ENCODE peak calls at places on chromosomes 11 and 22, in five cellular contexts. X is B cell, Y is Calu3, V is body of pancreas, M is GM13977. W is an unnamed sample.

GRCh38 chr22:25069426-25069757 is 116.9 kb downstream of the KIAA1671 start:
- DNase-seq in X (no peak), Y (no peak), V (no peak), M (no peak), W (no peak)

GRCh38 chr22:38441620-38442287 is 13.2 kb downstream of the KCNJ4 start:
- DNase-seq in X (no peak), Y (no peak), V (no peak), M (no peak), W (no peak)

GRCh38 chr22:38419864-38420172 is 35.2 kb downstream of the KCNJ4 start:
- DNase-seq in X (no peak), Y (no peak), V (no peak), M (no peak), W (no peak)

GRCh38 chr22:31022516-31022915 is 53.5 kb downstream of the TUG1 start:
- DNase-seq in X (no peak), Y (no peak), V (no peak), M (no peak), W (no peak)

GRCh38 chr11:31786996-31787685 is 24.0 kb downstream of the PAX6 start:
- DNase-seq in X (no peak), Y (no peak), V (no peak), M (no peak), W (no peak)

GRCh38 chr11:133934599-133935550 is 21.9 kb downstream of the IGSF9B start:
- DNase-seq in X (no peak), Y (peak), V (no peak), M (no peak), W (no peak)

GRCh38 chr11:118212131-118212725 is 12.6 kb downstream of the JAML start:
- DNase-seq in X (no peak), Y (no peak), V (no peak), M (no peak), W (no peak)

GRCh38 chr11:9473408-9473807 is 12.6 kb downstream of the ZNF143 start:
- DNase-seq in X (no peak), Y (no peak), V (no peak), M (no peak), W (no peak)

GRCh38 chr11:112770487-112770886 is 190.7 kb upstream of the NCAM1 start:
- DNase-seq in X (no peak), Y (no peak), V (peak), M (no peak), W (no peak)

GRCh38 chr11:124285610-124286344 is 28.0 kb downstream of the OR8D1 start:
- DNase-seq in X (no peak), Y (no peak), V (no peak), M (no peak), W (no peak)

GRCh38 chr11:94800394-94800793 is 32.2 kb downstream of the AMOTL1 start:
- DNase-seq in X (no peak), Y (no peak), V (peak), M (no peak), W (no peak)

GRCh38 chr11:122044086-122044485 is 71.9 kb downstream of the BLID start:
- DNase-seq in X (no peak), Y (no peak), V (no peak), M (no peak), W (no peak)

GRCh38 chr11:94768602-94769511 is 701 bp downstream of the AMOTL1 start:
- DNase-seq in X (peak), Y (peak), V (peak), M (peak), W (peak)

GRCh38 chr11:74877132-74877531 is 71.8 kb downstream of the XRRA1 start:
- DNase-seq in X (no peak), Y (no peak), V (no peak), M (no peak), W (no peak)

GRCh38 chr11:70556884-70557741 is 158.8 kb downstream of the CTTN start:
- DNase-seq in X (no peak), Y (peak), V (no peak), M (no peak), W (no peak)

GRCh38 chr11:124174001-124174400 is 9.1 kb upstream of the OR10D3 start:
- DNase-seq in X (no peak), Y (no peak), V (no peak), M (peak), W (no peak)

GRCh38 chr11:121389651-121390050 is 62.5 kb upstream of the SORL1 start:
- DNase-seq in X (no peak), Y (no peak), V (peak), M (no peak), W (no peak)

GRCh38 chr11:79025622-79026021 is 415.2 kb downstream of the TENM4 start:
- DNase-seq in X (no peak), Y (no peak), V (no peak), M (no peak), W (no peak)

DNA sequence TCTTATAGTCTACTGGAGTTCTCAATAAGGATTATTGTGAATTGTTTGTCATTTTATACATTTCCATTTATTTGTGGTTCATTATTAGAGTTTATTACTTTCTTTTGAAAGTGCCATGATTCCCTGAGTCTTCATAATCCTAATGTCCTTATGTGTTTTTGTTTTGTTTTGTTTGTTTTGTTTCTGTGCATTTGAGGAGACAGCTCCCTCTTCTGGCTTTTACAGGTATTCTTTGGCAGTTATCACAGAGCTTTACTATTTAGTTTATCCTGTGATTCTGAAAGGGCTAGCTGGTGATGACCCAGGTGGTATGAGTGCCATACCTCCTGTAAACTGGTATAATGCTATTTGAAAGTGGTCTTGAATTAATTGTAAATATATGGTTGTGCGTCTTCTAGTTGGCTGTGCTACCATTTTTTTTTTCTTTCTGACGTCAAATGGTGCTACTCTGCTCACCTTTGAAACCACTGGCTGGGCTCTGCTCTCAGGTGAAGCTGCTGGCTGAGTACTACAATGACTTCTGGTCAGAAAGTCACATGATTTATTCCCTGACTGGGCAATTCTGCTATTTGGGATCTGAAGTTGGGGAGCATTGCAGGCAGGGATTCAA is 751.2 kb downstream of the JRKL start:
- DNase-seq in X (no peak), Y (no peak), V (no peak), M (peak), W (no peak)
- TF ChIP-seq CTCF in X (no peak), Y (no peak), V (peak), M (peak), W (peak)

DNA sequence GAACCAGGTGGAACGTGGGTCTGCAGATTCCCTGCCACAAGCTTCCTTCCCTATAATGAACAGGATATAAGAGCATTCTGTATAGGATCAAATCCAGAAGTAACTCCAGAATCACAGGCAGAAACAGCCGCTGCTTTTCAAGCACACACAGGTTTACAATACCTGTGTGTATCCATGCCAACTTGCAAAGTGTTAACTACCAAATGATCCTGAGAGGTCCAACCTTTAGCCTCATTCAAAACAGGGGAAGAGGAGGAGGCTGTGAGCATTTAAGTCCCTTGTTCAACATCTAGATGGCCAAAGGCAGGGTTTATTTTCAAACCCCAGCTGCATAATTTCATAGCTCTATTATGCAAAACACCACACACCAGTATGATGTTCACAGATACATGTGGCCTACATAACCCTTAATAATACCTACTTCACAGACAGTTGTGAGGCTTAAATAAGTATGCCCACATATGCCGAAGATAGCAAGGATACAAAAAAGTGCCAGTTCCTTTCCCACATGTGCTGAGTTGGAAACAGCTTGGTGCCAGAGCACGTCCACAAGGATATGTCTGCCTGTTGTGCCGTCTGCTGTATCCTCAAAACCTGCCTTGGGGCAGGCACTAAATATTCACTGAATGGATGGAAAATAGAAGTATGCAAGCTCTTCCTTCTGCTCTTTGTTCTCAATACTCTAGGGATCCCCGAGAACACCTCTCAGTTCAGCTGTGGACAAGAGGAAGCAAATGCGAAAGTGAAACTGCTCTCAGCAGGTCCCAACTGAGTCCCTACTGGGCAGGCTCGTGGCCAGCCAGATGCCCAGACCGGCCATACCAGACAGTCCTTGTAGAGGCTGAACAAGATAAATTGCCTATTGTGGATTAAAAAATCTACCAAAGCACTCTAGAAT is 66.8 kb downstream of the LARGE1 start:
- DNase-seq in X (peak), Y (peak), V (peak), M (peak), W (peak)
- TF ChIP-seq CTCF in X (no peak), Y (no peak), V (no peak), M (no peak), W (no peak)

GRCh38 chr11:17718015-17718414 is 1.4 kb upstream of the MYOD1 start:
- DNase-seq in X (no peak), Y (no peak), V (no peak), M (no peak), W (peak)

GRCh38 chr11:17720796-17721171 is 1.4 kb downstream of the MYOD1 start:
- DNase-seq in X (no peak), Y (no peak), V (no peak), M (no peak), W (no peak)

GRCh38 chr11:17718510-17718962 is 835 bp upstream of the MYOD1 start:
- DNase-seq in X (no peak), Y (no peak), V (no peak), M (no peak), W (no peak)

GRCh38 chr11:17719940-17720795 is 797 bp downstream of the MYOD1 start:
- DNase-seq in X (no peak), Y (no peak), V (no peak), M (peak), W (no peak)

GRCh38 chr11:17719028-17719939 is at the start of gene MYOD1:
- DNase-seq in X (no peak), Y (no peak), V (no peak), M (no peak), W (no peak)
- TF ChIP-seq CTCF in X (no peak), Y (no peak), V (no peak), M (no peak), W (no peak)

GRCh38 chr11:66070604-66071325 is 693 bp downstream of the PACS1 start:
- DNase-seq in X (peak), Y (peak), V (peak), M (peak), W (peak)

GRCh38 chr11:66069715-66070603 is at the start of gene PACS1:
- DNase-seq in X (peak), Y (peak), V (peak), M (peak), W (peak)

GRCh38 chr11:66067640-66068039 is 2.4 kb upstream of the PACS1 start:
- DNase-seq in X (no peak), Y (no peak), V (no peak), M (no peak), W (peak)

GRCh38 chr11:66068154-66068821 is 1.8 kb upstream of the PACS1 start:
- DNase-seq in X (peak), Y (peak), V (peak), M (peak), W (peak)

DNA sequence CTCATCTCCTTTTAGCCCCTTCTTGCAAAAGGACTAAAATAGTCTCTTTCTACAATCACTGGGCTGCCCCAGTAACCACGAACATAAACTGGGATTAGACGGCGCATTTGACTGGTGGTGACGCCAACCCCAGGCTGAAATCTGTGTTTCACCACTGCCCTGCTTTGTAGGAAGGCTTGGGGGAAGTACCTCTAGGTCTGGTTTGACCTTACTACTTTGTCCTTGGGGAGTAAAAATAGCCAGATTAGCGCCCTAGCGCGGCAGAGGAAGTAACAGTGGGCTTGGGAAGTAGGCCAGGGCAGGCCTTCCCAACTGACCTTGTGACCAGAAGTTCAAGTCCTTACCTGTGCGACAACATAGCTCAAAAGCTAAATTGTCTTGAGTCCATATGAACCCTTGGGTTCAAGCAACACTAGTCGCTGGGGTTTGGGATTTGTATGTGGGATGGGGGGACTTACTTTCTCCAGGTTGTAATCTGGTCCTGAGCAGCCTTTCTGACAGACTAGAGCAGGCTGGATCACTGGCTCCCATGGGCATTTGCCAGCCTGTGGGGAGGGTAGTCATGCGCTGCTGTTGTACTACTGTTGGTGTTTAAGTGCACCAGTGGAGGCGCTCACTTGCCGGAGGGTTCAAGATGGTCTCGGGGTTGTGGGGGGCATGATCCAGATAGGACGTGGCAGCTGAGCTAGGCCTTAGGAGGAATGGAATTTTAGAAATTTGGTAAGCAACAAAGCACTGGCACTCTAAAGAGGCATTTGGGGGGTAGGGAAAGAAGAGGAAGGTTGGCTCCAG is 953 bp upstream of the PACS1 start:
- DNase-seq in X (peak), Y (peak), V (peak), M (peak), W (peak)
- TF ChIP-seq CTCF in X (no peak), Y (no peak), V (no peak), M (peak), W (peak)

DNA sequence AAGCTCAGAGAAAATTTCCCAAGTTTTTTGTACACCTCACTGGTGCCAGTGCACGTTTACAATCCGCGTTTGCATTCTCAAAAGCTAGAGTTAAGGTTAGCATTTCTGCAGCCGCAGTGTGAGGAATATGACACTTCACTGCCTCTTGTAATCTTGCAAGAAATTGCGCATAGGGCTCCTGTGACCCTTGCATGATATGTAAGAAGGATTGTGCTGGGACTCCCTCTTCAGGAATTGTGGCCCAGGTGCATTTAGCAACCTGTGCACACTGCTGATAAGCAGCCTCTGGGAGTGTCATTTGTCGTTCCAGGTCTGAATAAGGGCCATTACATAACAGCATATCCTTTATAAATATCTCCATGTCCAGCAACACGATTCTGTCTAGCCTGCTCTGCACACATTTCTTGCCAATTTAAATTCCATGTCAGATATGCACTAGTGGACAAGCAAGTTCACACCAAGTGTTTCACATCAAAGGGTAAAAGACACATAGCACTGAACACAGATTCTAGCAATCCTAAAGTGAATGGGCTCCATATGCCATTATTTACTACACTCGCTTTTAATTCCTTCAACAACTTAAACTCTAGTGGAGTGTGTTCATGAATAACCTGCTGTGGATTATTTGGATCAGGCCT is 69.2 kb upstream of the INCENP start:
- DNase-seq in X (no peak), Y (peak), V (peak), M (no peak), W (no peak)
- TF ChIP-seq CTCF in X (peak), Y (peak), V (peak), M (peak), W (peak)

GRCh38 chr11:38411149-38411548 is 1813.1 kb upstream of the RAG2 start:
- DNase-seq in X (no peak), Y (no peak), V (no peak), M (no peak), W (no peak)
- TF ChIP-seq CTCF in X (no peak), Y (no peak), V (no peak), M (no peak), W (no peak)

GRCh38 chr11:108636222-108636621 is 28.6 kb upstream of the DDX10 start:
- DNase-seq in X (no peak), Y (no peak), V (no peak), M (no peak), W (no peak)

GRCh38 chr11:108635106-108635505 is 29.8 kb upstream of the DDX10 start:
- DNase-seq in X (no peak), Y (no peak), V (no peak), M (no peak), W (no peak)

GRCh38 chr11:108643974-108644373 is 20.9 kb upstream of the DDX10 start:
- DNase-seq in X (no peak), Y (no peak), V (no peak), M (no peak), W (no peak)

GRCh38 chr11:108639146-108639545 is 25.7 kb upstream of the DDX10 start:
- DNase-seq in X (no peak), Y (no peak), V (no peak), M (no peak), W (no peak)
- TF ChIP-seq CTCF in X (no peak), Y (no peak), V (no peak), M (no peak), W (no peak)

W was measured in osteocyte.